ENCODE peak calls at places on chromosomes 7 and 10, in nine cellular contexts. D, K, E, M, R, A, V, O and U are unnamed samples.

GRCh38 chr7:32506266-32507054 is 11.2 kb downstream of the AVL9 start:
- DNase-seq in M (no peak), K (peak; percentile 36), A (peak; percentile 98), E (peak; percentile 89), D (no peak), R (peak; percentile 82), O (no peak), V (no peak), U (no peak)

GRCh38 chr10:37434091-37434490 is 308.7 kb downstream of the ANKRD30A start:
- DNase-seq in A (peak; percentile 1), M (no peak), R (no peak), O (no peak), V (no peak), E (peak; percentile 1), D (no peak), K (no peak), U (no peak)

GRCh38 chr10:110706690-110707098 is 62.6 kb downstream of the RBM20 start:
- DNase-seq in K (no peak), M (no peak), V (no peak), A (peak; percentile 96), O (peak; percentile 35), E (peak; percentile 84), D (no peak), R (peak; percentile 88), U (no peak)

GRCh38 chr7:113085781-113086390 is 741 bp downstream of the GPR85 start:
- DNase-seq in E (peak; percentile 40), D (no peak), K (no peak), O (no peak), M (peak; percentile 44), A (peak; percentile 18), R (no peak), V (no peak), U (no peak)

GRCh38 chr10:86265877-86266259 is 100.7 kb downstream of the GRID1 start:
- DNase-seq in O (no peak), V (peak; percentile 5), K (no peak), M (no peak), A (no peak), D (no peak), R (no peak), E (no peak), U (peak; percentile 48)

GRCh38 chr10:49611815-49612512 is 1.9 kb downstream of the SLC18A3 start:
- DNase-seq in O (no peak), V (no peak), K (no peak), R (no peak), A (no peak), D (no peak), E (no peak), M (no peak), U (peak; percentile 65)

GRCh38 chr10:114767101-114767588 is 54.4 kb upstream of the FHIP2A start:
- DNase-seq in R (no peak), K (no peak), O (no peak), D (no peak), A (peak; percentile 71), E (peak; percentile 55), M (peak; percentile 28), V (no peak), U (no peak)

GRCh38 chr7:149625339-149625946 is 127.8 kb upstream of the ZNF746 start:
- DNase-seq in K (peak; percentile 80), A (peak; percentile 72), D (peak; percentile 59), E (peak; percentile 60), O (peak; percentile 72), M (peak; percentile 62), R (no peak), V (peak; percentile 50), U (peak; percentile 88)

GRCh38 chr7:65382452-65382851 is 8.8 kb downstream of the ZNF92 start:
- DNase-seq in O (no peak), E (no peak), M (no peak), K (no peak), D (no peak), A (no peak), V (no peak), R (no peak), U (no peak)

GRCh38 chr7:34064511-34065158 is 159.3 kb downstream of the BMPER start:
- DNase-seq in V (no peak), A (peak; percentile 88), D (no peak), E (peak; percentile 50), K (no peak), R (no peak), O (no peak), M (peak; percentile 73), U (no peak)